ENCODE peak calls at places on chromosomes 5 and 9, in ten cellular contexts. F is A549, D is prostate gland, Z is cardiac muscle cell, A is HepG2, K is brain microvascular endothelial cell, X is fibroblast of pulmonary artery, G is coronary artery, C is MM.1S, O is IMR-90. E is an unnamed sample.

GRCh38 chr5:53381-54174 is 38.4 kb upstream of the PLEKHG4B start:
- DNase-seq in F (peak), D (peak), Z (peak), A (no peak), K (no peak), X (peak), G (no peak), C (no peak), O (peak), E (no peak)

GRCh38 chr5:44089419-44090125 is 299.6 kb downstream of the FGF10 start:
- DNase-seq in F (no peak), D (no peak), Z (no peak), A (no peak), K (no peak), X (no peak), G (no peak), C (no peak), O (no peak), E (no peak)

GRCh38 chr5:77337716-77338115 is 127.2 kb downstream of the PDE8B start:
- DNase-seq in F (no peak), D (no peak), Z (peak), A (no peak), K (no peak), X (no peak), G (no peak), C (no peak), O (no peak), E (no peak)

GRCh38 chr9:129323999-129324553 is 146.0 kb upstream of the IER5L start:
- DNase-seq in F (no peak), D (no peak), Z (no peak), A (peak), K (no peak), X (no peak), G (peak), C (no peak), O (no peak), E (no peak)

GRCh38 chr9:94175669-94176068 is 83.4 kb upstream of the ZNF169 start:
- DNase-seq in F (no peak), D (no peak), Z (no peak), A (no peak), K (peak), X (peak), G (no peak), C (no peak), O (peak), E (no peak)

GRCh38 chr9:70352802-70353201 is 61.7 kb downstream of the KLF9 start:
- DNase-seq in F (peak), D (no peak), Z (no peak), A (no peak), K (no peak), X (peak), G (no peak), C (no peak), O (no peak), E (no peak)

GRCh38 chr5:1594336-1595106 is 70.8 kb upstream of the LPCAT1 start:
- DNase-seq in F (peak), D (peak), Z (peak), A (peak), K (no peak), X (peak), G (no peak), C (no peak), O (no peak), E (no peak)

GRCh38 chr9:131744171-131744714 is 4.4 kb upstream of the RAPGEF1 start:
- DNase-seq in F (no peak), D (no peak), Z (no peak), A (peak), K (peak), X (peak), G (no peak), C (no peak), O (peak), E (no peak)

GRCh38 chr5:150609843-150610584 is 30.4 kb upstream of the SYNPO start:
- DNase-seq in F (no peak), D (no peak), Z (peak), A (peak), K (no peak), X (no peak), G (peak), C (no peak), O (no peak), E (no peak)

GRCh38 chr5:81718300-81718699 is 32.6 kb downstream of the SSBP2 start:
- DNase-seq in F (no peak), D (no peak), Z (peak), A (no peak), K (no peak), X (no peak), G (no peak), C (no peak), O (no peak), E (no peak)

GRCh38 chr9:93713716-93714115 is 137.3 kb downstream of the PHF2 start:
- DNase-seq in F (no peak), D (no peak), Z (no peak), A (no peak), K (no peak), X (no peak), G (no peak), C (no peak), O (no peak), E (no peak)

GRCh38 chr5:71807909-71808308 is 88.8 kb downstream of the CARTPT start:
- DNase-seq in F (no peak), D (no peak), Z (no peak), A (no peak), K (no peak), X (no peak), G (no peak), C (no peak), O (no peak), E (no peak)

GRCh38 chr5:85397451-85397850 is 1012.8 kb upstream of the EDIL3 start:
- DNase-seq in F (no peak), D (no peak), Z (no peak), A (no peak), K (no peak), X (no peak), G (no peak), C (no peak), O (no peak), E (no peak)

GRCh38 chr5:135594416-135594960 is 15.7 kb upstream of the CXCL14 start:
- DNase-seq in F (no peak), D (no peak), Z (no peak), A (no peak), K (no peak), X (no peak), G (peak), C (no peak), O (no peak), E (no peak)

GRCh38 chr9:137988051-137988450 is 110.5 kb downstream of the CACNA1B start:
- DNase-seq in F (no peak), D (no peak), Z (no peak), A (no peak), K (no peak), X (no peak), G (no peak), C (no peak), O (no peak), E (no peak)

GRCh38 chr9:113641100-113641885 is 177.8 kb downstream of the RGS3 start:
- DNase-seq in F (no peak), D (no peak), Z (no peak), A (no peak), K (no peak), X (no peak), G (no peak), C (no peak), O (peak), E (no peak)

GRCh38 chr5:170306381-170306790 is 8.8 kb upstream of the LCP2 start:
- DNase-seq in F (peak), D (no peak), Z (peak), A (no peak), K (peak), X (peak), G (no peak), C (no peak), O (peak), E (no peak)

GRCh38 chr5:68685861-68686260 is 408.0 kb upstream of the SLC30A5 start:
- DNase-seq in F (no peak), D (no peak), Z (no peak), A (no peak), K (no peak), X (no peak), G (no peak), C (no peak), O (no peak), E (no peak)

GRCh38 chr9:83130541-83130940 is 67.6 kb upstream of the RASEF start:
- DNase-seq in F (peak), D (peak), Z (no peak), A (no peak), K (peak), X (no peak), G (no peak), C (no peak), O (no peak), E (peak)

GRCh38 chr5:111857633-111858032 is 100.6 kb upstream of the NREP start:
- DNase-seq in F (no peak), D (no peak), Z (no peak), A (no peak), K (no peak), X (peak), G (no peak), C (no peak), O (peak), E (no peak)

GRCh38 chr9:36823466-36823865 is 210.6 kb downstream of the PAX5 start:
- DNase-seq in F (no peak), D (no peak), Z (no peak), A (no peak), K (no peak), X (no peak), G (no peak), C (no peak), O (no peak), E (no peak)

GRCh38 chr5:111063709-111064322 is 7.7 kb upstream of the TSLP start:
- DNase-seq in F (peak), D (no peak), Z (no peak), A (peak), K (no peak), X (no peak), G (no peak), C (peak), O (peak), E (no peak)

GRCh38 chr9:132694144-132694543 is 23.9 kb downstream of the GTF3C4 start:
- DNase-seq in F (peak), D (no peak), Z (no peak), A (no peak), K (peak), X (peak), G (no peak), C (no peak), O (peak), E (no peak)

GRCh38 chr9:83441390-83441789 is 96.8 kb downstream of the FRMD3 start:
- DNase-seq in F (no peak), D (no peak), Z (no peak), A (no peak), K (no peak), X (no peak), G (no peak), C (no peak), O (no peak), E (no peak)

GRCh38 chr5:33284681-33285080 is 156.1 kb upstream of the TARS1 start:
- DNase-seq in F (no peak), D (no peak), Z (no peak), A (no peak), K (no peak), X (peak), G (no peak), C (no peak), O (peak), E (no peak)

GRCh38 chr9:13322828-13323550 is 43.5 kb upstream of the MPDZ start:
- DNase-seq in F (no peak), D (peak), Z (no peak), A (no peak), K (no peak), X (no peak), G (no peak), C (no peak), O (no peak), E (no peak)

DNA sequence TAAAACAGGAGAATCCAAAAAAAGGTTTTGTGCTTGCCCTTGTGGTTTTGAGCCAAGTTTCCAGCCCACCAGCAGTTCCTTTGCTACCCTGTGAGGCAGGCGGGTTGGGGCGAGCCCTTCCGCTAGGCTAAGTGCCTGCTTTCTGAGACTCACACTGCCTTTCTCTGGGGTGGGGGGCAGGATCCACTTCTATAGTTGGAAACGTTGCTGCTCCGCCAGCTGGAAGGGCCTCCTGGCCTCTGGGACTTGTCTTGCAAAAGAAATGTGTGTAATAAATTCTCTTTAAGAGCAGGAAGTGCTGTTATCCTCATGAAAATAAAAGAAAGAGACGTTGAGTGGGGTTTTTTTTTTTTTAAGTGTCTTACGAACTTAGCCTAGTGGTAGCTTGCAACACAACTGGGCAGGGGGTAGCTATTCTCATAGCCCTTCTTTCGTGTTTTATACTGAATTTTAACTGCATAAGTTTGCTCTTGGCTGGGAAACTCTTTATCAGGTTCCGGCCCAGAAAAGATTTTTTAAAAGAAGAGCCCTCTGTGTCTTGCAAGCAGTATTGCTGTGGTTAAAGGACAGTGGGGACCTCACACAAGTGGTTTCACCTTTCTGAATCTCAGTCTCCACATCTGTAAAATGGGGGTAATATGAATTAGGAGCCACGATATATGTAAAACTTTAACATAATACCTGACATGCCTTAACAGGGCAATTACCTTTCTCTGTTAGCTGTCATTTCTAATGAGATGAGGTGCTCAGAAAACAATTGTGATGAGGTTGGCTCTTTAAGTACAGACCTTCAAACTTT is 19.8 kb downstream of the JADE2 start:
- DNase-seq in F (no peak), D (no peak), Z (no peak), A (no peak), K (no peak), X (peak), G (peak), C (no peak), O (no peak), E (no peak)
- H3K4me3 ChIP-seq in F (no peak), D (no peak), Z (no peak), A (no peak), K (no peak), X (no peak), G (peak), C (no peak), O (no peak), E (no peak)

GRCh38 chr9:115964710-115965347 is 188.8 kb upstream of the PAPPA start:
- DNase-seq in F (no peak), D (no peak), Z (no peak), A (no peak), K (no peak), X (no peak), G (no peak), C (no peak), O (no peak), E (no peak)
- TF ChIP-seq CTCF in F (no peak), D (no peak), Z (no peak), A (no peak), K (no peak), X (no peak), G (no peak), C (no peak), O (no peak), E (no peak)

GRCh38 chr9:116669296-116669695 is 17.8 kb upstream of the TRIM32 start:
- DNase-seq in F (no peak), D (no peak), Z (no peak), A (no peak), K (no peak), X (no peak), G (no peak), C (no peak), O (no peak), E (no peak)

GRCh38 chr9:116662633-116663032 is 24.5 kb upstream of the TRIM32 start:
- DNase-seq in F (no peak), D (no peak), Z (no peak), A (no peak), K (no peak), X (peak), G (no peak), C (no peak), O (peak), E (no peak)

GRCh38 chr9:116661037-116661954 is 25.8 kb upstream of the TRIM32 start:
- DNase-seq in F (peak), D (peak), Z (peak), A (peak), K (peak), X (peak), G (no peak), C (peak), O (peak), E (peak)

GRCh38 chr9:116658265-116658664 is 28.8 kb upstream of the TRIM32 start:
- DNase-seq in F (no peak), D (no peak), Z (no peak), A (no peak), K (no peak), X (no peak), G (no peak), C (no peak), O (no peak), E (no peak)

DNA sequence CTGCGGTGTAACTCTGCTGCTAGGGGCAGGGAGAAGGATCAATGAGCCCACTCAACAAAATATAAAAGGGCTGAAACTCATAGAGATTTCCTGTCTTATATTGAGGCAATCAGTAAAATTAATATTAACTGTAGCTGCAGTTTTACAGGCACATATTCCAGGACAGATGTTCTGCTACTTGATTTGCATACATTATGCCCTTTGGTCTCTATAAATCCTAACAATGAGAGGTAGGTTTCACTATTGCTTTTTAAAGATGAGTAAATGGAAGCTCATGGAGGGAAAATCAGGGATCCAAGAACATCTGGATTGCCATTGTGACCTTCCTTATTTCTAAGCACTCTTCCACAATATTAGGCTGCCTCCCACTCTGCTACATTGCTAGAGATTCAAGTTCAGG is 23.5 kb upstream of the TRIM32 start:
- DNase-seq in F (no peak), D (no peak), Z (no peak), A (no peak), K (no peak), X (no peak), G (no peak), C (no peak), O (no peak), E (no peak)
- H3K4me3 ChIP-seq in F (no peak), D (no peak), Z (no peak), A (no peak), K (no peak), X (no peak), G (no peak), C (no peak), O (no peak), E (no peak)

DNA sequence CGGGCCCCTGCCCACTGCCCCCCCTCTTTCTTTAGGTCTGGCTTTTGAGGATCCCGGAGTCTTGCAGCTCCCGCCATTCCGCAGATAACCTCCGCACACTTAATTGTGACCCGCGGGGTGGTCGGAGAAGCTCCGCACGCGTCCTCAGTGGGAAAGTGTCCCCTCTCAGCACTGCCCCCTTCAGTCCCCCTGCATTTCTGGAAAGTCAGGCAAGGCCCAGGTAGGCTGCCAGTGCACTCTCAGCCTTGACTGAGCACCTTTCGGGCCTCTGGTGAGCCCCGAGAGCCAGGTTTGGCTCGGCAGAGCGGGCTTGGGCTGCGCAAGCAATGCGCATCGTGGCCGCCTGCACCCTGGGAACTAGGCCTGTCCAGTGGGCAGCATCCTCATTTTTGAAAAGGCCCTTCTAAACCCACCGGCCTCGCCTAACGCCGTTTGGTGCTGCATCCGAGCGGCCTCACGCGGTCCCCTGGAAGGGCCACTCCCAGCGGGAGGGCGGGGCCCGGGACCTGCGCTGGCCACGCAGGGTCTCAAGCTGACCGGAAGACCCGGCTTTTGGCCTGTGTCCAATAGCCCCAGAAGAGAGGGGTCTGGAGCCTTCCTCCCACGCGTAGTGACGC is 6.7 kb upstream of the DMRT3 start:
- DNase-seq in F (no peak), D (no peak), Z (no peak), A (no peak), K (no peak), X (no peak), G (no peak), C (no peak), O (no peak), E (no peak)
- TF ChIP-seq CTCF in F (no peak), D (no peak), Z (no peak), A (no peak), K (no peak), X (no peak), G (no peak), C (no peak), O (no peak), E (no peak)

GRCh38 chr5:60945760-60946253 is 802 bp downstream of the NDUFAF2 start:
- DNase-seq in F (peak), D (peak), Z (peak), A (peak), K (peak), X (peak), G (peak), C (peak), O (peak), E (peak)

GRCh38 chr5:60948738-60949137 is 3.7 kb downstream of the NDUFAF2 start:
- DNase-seq in F (no peak), D (no peak), Z (no peak), A (no peak), K (no peak), X (no peak), G (no peak), C (no peak), O (no peak), E (no peak)

GRCh38 chr5:60944904-60945759 is at the start of the genes ERCC8 and NDUFAF2:
- DNase-seq in F (peak), D (peak), Z (peak), A (peak), K (peak), X (peak), G (peak), C (peak), O (peak), E (peak)

DNA sequence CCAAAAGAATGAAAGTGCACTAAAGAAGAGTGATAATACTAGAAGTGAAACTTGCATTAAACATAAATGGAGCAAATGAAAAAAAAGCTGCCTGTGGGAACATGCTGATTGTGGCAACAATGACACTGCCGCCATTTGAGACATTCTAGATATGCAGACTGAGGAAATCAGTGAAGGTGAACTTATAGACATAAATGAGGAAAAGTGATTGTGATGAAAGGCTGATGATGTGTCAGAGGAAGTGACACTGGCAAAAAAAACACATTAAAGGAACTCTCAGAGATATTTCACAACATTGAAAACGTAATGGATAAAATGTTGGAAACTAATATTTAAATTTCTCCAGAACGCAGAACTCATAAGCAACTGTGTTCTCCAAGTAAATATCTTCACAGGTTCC is 1.2 kb downstream of the ERCC8 start:
- DNase-seq in F (no peak), D (no peak), Z (no peak), A (no peak), K (no peak), X (peak), G (no peak), C (no peak), O (no peak), E (no peak)
- H3K4me3 ChIP-seq in F (peak), D (no peak), Z (peak), A (peak), K (no peak), X (peak), G (no peak), C (no peak), O (no peak), E (peak)

GRCh38 chr5:157917909-157918809 is 59.2 kb upstream of the CLINT1 start:
- DNase-seq in F (peak), D (peak), Z (peak), A (peak), K (peak), X (peak), G (no peak), C (peak), O (peak), E (peak)
- TF ChIP-seq CTCF in F (peak), D (peak), Z (peak), A (peak), K (peak), X (peak), G (peak), C (peak), O (peak), E (peak)

DNA sequence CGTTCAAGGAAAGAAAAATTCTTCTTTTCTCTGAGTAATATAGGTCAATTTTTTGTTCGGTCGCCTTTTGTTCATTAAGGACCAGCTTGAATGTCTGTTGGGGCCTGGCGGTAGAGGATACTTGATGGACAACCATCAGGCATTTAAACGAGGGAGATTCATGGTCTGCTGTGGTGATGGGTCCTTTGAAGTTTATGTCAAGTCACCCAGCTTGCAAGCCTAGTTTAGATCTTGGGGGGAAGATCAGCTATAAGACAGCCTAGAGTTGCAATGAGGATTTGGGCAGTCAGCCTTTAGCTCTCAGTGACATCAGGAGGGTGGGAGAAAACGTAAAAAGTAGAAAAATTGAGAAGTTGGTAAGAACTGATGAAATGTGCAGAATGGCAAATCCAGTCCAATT is 80.2 kb upstream of the SPRY4 start:
- DNase-seq in F (no peak), D (no peak), Z (no peak), A (no peak), K (no peak), X (no peak), G (no peak), C (no peak), O (no peak), E (no peak)
- H3K4me3 ChIP-seq in F (no peak), D (no peak), Z (no peak), A (no peak), K (no peak), X (no peak), G (no peak), C (no peak), O (no peak), E (no peak)

E was measured in epithelial cell of proximal tubule.